ENCODE peak calls at places on chromosomes 3 and 15, in four cellular contexts. Z is HEK293T, E is K562, J is HepG2. R is an unnamed sample.

GRCh38 chr3:57646723-57647122 is 46.2 kb downstream of the DENND6A start:
- DNase-seq in E (peak; percentile 5), J (no peak), Z (no peak), R (no peak)

GRCh38 chr15:74786659-74787165 is 4.8 kb downstream of the CSK start:
- DNase-seq in Z (no peak), E (no peak), J (no peak), R (no peak)

GRCh38 chr3:177335728-177336127 is 138.4 kb upstream of the TBL1XR1 start:
- DNase-seq in Z (no peak), J (no peak), E (no peak), R (no peak)

GRCh38 chr15:45376967-45377629 is 1.2 kb downstream of the GATM start:
- DNase-seq in E (no peak), Z (no peak), J (no peak), R (no peak)

GRCh38 chr3:124221286-124221821 is 229.4 kb upstream of the ROPN1 start:
- DNase-seq in E (no peak), Z (no peak), J (no peak), R (no peak)

GRCh38 chr15:78917888-78918287 is 27.0 kb downstream of the CTSH start:
- DNase-seq in Z (no peak), E (no peak), J (no peak), R (no peak)

GRCh38 chr3:155960060-155960459 is 89.6 kb downstream of the GMPS start:
- DNase-seq in Z (no peak), J (no peak), E (no peak), R (no peak)

GRCh38 chr3:4977001-4977888 is 2.0 kb upstream of the BHLHE40 start:
- DNase-seq in Z (no peak), J (peak; percentile 84), E (peak; percentile 91), R (peak; percentile 89)

GRCh38 chr3:123110238-123110952 is 43.6 kb downstream of the PDIA5 start:
- DNase-seq in Z (no peak), E (no peak), J (no peak), R (no peak)

GRCh38 chr3:179421500-179421899 is 29.8 kb downstream of the GNB4 start:
- DNase-seq in E (peak; percentile 15), Z (no peak), J (no peak), R (no peak)

GRCh38 chr3:197522881-197523342 is 32.9 kb downstream of the BDH1 start:
- DNase-seq in Z (no peak), J (no peak), E (no peak), R (no peak)

DNA sequence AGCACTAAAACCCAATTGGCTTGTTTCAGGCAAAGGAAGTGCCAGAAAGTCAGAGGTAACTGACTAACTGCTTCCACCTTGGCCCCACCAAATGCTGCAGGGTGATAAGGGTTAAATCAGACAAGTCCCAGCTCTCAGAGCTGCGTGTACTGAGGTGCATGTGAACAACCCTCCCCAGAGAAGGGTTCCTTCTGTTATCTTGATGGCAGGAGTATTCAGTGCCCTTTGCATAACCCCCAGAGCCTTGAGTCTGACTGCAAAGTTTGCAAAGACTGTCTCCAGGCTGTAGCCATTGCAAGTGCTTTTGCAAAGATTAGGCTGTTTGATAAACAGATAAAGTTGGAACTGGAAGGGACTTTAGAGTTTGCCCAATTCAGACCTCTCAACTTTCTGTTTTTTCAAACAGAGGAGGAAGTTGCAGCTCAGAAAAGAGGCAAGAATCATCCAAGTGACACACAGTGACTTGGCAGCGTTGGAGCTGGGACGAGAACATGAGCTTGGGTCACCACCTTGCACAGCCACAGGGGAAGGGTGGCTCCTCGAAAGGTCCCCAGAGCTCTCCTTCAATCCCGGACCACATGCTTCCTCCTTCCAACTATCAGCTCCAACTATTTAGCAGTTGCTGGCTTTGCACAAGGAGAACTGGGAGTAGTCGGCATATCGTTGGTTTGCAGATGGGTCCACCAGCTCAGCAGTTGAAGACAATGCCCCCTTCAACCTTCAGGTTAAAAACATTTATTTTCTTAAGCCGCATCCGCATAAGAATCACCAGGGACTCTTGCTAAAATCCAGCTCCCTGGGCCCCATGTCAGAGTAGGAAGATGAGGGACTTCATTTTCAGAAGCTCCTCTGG is 224.8 kb upstream of the HES1 start:
- DNase-seq in E (peak; percentile 87), J (no peak), Z (no peak), R (no peak)
- TF ChIP-seq TARDBP in E (no peak), J (no peak), Z (no peak), R (no peak)

GRCh38 chr15:99436472-99437314 is 129.1 kb upstream of the MEF2A start:
- DNase-seq in E (no peak), J (no peak), Z (no peak), R (no peak)

GRCh38 chr15:99435138-99435695 is 130.6 kb upstream of the MEF2A start:
- DNase-seq in E (no peak), Z (no peak), J (no peak), R (no peak)

GRCh38 chr15:99434506-99435137 is 131.2 kb upstream of the MEF2A start:
- DNase-seq in Z (no peak), J (no peak), E (no peak), R (no peak)

GRCh38 chr15:99437315-99438221 is 128.2 kb upstream of the MEF2A start:
- DNase-seq in J (no peak), E (no peak), Z (no peak), R (no peak)

DNA sequence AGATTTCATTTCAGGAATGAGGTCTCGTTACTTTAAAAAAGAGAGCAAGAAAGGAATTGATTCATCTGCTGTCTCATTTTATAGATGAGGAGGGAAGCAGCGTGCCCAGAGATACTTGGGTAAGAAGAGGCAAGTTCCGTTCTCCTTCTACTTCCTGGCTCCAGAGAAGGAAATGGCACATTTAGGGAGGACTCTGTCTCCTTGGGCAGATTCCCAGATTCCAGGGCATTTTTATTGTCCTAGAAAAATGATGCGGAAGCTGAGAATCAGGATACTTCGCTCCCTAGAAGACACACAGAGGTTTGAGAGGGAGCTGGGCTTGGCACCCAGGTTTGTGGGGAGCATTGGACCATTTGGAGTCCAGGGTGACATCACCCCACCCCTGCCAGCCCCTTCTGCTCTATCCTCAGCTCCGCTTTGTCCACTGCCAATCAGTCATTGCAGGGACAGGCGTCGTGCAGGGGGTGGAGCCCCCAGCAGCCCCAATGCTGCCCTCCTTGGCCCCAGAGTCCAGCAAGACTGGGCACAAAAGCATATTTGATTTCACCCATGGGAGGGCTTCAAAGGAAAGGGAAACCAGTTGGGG is 129.9 kb upstream of the MEF2A start:
- DNase-seq in Z (no peak), E (no peak), J (no peak), R (no peak)
- TF ChIP-seq TARDBP in Z (no peak), E (no peak), J (no peak), R (no peak)

DNA sequence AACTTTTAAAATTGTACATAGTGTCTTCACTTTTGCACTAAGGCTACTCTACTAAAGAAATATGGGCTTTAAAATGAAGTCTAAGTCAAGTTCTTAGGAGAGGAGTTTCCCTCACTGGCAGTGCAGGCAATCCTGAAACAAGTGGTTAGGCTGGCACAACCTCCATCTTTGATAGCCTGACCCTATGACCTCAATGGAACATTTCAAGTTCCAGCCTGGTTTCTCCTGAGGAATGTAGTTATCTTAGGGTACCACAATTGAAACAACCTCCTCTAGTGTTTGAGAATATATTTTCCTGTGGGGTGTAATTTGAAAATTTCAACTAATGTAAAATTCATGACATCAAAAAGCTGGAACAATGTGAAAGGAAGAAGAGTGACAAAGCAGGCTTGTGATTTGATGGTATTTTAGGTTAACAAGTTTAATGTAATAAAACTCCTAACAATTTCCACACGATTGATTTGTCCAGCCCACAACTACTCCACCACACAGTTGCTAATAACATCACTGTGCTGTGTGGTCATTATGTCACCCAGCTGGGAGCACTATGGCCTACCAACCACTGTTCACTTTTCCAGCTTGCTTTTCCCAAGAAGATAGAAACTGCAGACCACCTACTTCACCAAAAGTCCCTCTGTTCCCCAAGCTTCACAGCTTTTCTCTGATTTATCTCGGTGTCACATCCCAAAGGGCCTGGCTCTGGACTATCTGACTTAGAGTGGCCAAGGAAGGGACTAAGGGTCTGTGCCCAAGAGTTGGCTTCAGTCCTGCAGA is 1.8 kb downstream of the WWTR1 start:
- DNase-seq in Z (no peak), E (no peak), J (no peak), R (no peak)
- TF ChIP-seq TARDBP in Z (no peak), E (no peak), J (no peak), R (no peak)

GRCh38 chr3:8945890-8946590 is 17.2 kb downstream of the RAD18 start:
- DNase-seq in Z (no peak), J (no peak), E (no peak), R (no peak)
- TF ChIP-seq TARDBP in Z (no peak), J (no peak), E (no peak), R (no peak)

GRCh38 chr3:44323341-44323955 is 15.1 kb upstream of the TCAIM start:
- DNase-seq in Z (peak; percentile 34), E (peak; percentile 57), J (peak; percentile 55), R (no peak)

GRCh38 chr3:44321335-44321734 is 17.2 kb upstream of the TCAIM start:
- DNase-seq in J (peak; percentile 80), Z (no peak), E (no peak), R (no peak)

DNA sequence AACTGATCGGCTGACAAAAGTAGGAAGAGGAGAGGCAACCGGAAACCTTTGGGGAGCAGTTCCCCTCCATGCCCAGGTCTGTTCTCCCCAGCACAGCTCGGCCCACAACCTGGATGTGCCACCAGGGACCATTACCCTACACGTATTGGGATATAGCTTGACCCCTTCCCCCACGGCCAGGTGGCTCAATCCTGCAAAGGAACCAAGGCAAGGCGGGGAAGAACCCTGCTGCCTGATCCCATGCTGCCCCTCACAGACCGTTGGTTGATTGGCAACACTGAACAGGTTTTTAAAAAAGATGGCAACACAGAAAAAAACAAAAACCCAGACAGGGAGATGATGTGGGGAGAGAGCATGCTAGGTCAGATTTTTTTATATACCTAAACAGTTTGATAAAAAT is 19.6 kb upstream of the TCAIM start:
- DNase-seq in Z (no peak), J (no peak), E (peak; percentile 30), R (no peak)
- TF ChIP-seq TARDBP in Z (no peak), J (no peak), E (no peak), R (no peak)

DNA sequence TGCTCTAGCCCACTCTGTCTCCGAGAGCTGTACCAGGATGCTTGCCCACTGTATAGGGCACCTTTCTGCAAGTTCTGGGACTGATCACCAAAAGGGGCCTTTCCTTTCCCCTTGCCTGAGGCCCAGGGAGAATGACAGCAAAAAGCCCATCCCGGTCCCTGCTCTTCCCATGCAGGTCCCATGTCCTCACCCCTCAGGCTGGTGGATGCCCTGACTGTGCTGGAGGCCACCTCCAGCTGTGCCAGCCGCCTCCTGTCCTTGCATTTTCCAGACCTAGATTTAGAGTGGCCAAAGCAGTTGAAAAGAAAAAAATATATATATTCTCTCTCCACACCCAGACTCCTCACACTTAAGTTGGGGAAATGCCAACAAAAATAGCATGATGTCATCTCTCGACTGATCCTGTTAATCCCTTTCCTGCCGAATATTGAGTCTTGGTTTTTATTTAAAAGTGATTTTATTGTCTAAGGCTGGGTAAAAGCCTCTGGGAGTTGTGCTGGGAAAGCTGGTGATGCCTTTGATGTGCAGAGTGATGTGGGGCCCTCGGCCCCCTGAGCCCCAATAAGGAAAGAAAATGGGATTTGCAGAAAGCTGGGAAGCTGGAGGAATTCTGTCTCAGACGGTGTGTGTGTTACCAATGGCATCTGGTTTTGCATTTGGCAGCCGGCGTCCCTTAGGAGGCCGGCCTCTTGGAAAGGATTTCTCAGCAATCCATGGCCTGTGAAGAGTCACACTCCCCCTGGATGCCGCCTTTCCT is 29.3 kb upstream of the TPM1 start:
- DNase-seq in E (no peak), Z (no peak), J (no peak), R (no peak)
- TF ChIP-seq TARDBP in E (no peak), Z (no peak), J (no peak), R (no peak)

GRCh38 chr15:60235951-60236710 is 161.7 kb downstream of the ANXA2 start:
- DNase-seq in E (no peak), Z (no peak), J (no peak), R (no peak)
- TF ChIP-seq TARDBP in E (no peak), Z (no peak), J (no peak), R (no peak)

GRCh38 chr15:80931721-80932609 is 57.7 kb downstream of the MESD start:
- DNase-seq in Z (no peak), J (no peak), E (no peak), R (no peak)
- TF ChIP-seq TARDBP in Z (no peak), J (no peak), E (no peak), R (no peak)

R was measured in GM12878.